ENCODE peak calls at places on chromosomes 11 and 22, in seven cellular contexts. Y is PC-9, X is upper lobe of left lung, V is BE2C, L is thoracic aorta, U is body of pancreas, D is cardiac muscle cell. K is an unnamed sample. For H3K4me1, the result is how much of the 10 kb centered on the place peaks cover.

GRCh38 chr11:95279921-95280861 is 49.2 kb upstream of the SESN3 start:
- DNase-seq in Y (no peak), X (peak), V (peak), L (no peak), U (no peak), D (no peak), K (no peak)

GRCh38 chr22:24938741-24939341 is 7.7 kb downstream of the LHFPL7 start:
- DNase-seq in Y (no peak), X (no peak), V (peak), L (no peak), U (peak), D (peak), K (peak)

GRCh38 chr22:40193429-40194421 is 16.0 kb downstream of the TNRC6B start:
- DNase-seq in Y (no peak), X (no peak), V (no peak), L (no peak), U (no peak), D (peak), K (no peak)

GRCh38 chr11:84408946-84409411 is 1122.8 kb upstream of the CCDC90B start:
- DNase-seq in Y (no peak), X (no peak), V (no peak), L (no peak), U (no peak), D (no peak), K (no peak)

GRCh38 chr11:67270256-67271211 is 4.3 kb downstream of the GRK2 start:
- DNase-seq in Y (no peak), X (peak), V (no peak), L (no peak), U (peak), D (no peak), K (no peak)

GRCh38 chr11:119254239-119254638 is 48.1 kb downstream of the CBL start:
- DNase-seq in Y (no peak), X (no peak), V (no peak), L (no peak), U (no peak), D (no peak), K (no peak)

GRCh38 chr11:16352707-16353106 is 3.6 kb downstream of the SOX6 start:
- DNase-seq in Y (no peak), X (no peak), V (no peak), L (no peak), U (no peak), D (no peak), K (no peak)

GRCh38 chr11:85809881-85810280 is 1.1 kb downstream of the SYTL2 start:
- DNase-seq in Y (no peak), X (no peak), V (peak), L (no peak), U (no peak), D (peak), K (no peak)

GRCh38 chr11:68353118-68353517 is 40.7 kb downstream of the LRP5 start:
- DNase-seq in Y (peak), X (no peak), V (no peak), L (no peak), U (no peak), D (no peak), K (no peak)

GRCh38 chr11:32555885-32556284 is 27.7 kb upstream of the EIF3M start:
- DNase-seq in Y (no peak), X (no peak), V (no peak), L (no peak), U (no peak), D (no peak), K (no peak)

GRCh38 chr11:104582431-104582830 is 315.8 kb downstream of the CASP12 start:
- DNase-seq in Y (no peak), X (no peak), V (no peak), L (no peak), U (no peak), D (no peak), K (no peak)
- H3K4me1 ChIP-seq in Y (under half), X (under half), V (under half), L (under half), U (under half), D (under half), K (under half)

GRCh38 chr11:64918056-64918455 is 1.0 kb upstream of the ATG2A start:
- DNase-seq in Y (no peak), X (no peak), V (no peak), L (no peak), U (no peak), D (peak), K (no peak)
- TF ChIP-seq CTCF in Y (peak), X (no peak), V (peak), L (no peak), U (no peak), D (peak), K (no peak)

GRCh38 chr11:66112041-66112491 is 42.0 kb downstream of the PACS1 start:
- DNase-seq in Y (no peak), X (no peak), V (no peak), L (no peak), U (no peak), D (no peak), K (no peak)

GRCh38 chr11:66113132-66113856 is 43.2 kb downstream of the PACS1 start:
- DNase-seq in Y (peak), X (no peak), V (no peak), L (no peak), U (no peak), D (no peak), K (no peak)

GRCh38 chr11:66115638-66116410 is 45.8 kb downstream of the PACS1 start:
- DNase-seq in Y (no peak), X (no peak), V (no peak), L (no peak), U (no peak), D (no peak), K (no peak)

GRCh38 chr11:66111158-66111557 is 41.1 kb downstream of the PACS1 start:
- DNase-seq in Y (no peak), X (no peak), V (no peak), L (no peak), U (no peak), D (no peak), K (no peak)

DNA sequence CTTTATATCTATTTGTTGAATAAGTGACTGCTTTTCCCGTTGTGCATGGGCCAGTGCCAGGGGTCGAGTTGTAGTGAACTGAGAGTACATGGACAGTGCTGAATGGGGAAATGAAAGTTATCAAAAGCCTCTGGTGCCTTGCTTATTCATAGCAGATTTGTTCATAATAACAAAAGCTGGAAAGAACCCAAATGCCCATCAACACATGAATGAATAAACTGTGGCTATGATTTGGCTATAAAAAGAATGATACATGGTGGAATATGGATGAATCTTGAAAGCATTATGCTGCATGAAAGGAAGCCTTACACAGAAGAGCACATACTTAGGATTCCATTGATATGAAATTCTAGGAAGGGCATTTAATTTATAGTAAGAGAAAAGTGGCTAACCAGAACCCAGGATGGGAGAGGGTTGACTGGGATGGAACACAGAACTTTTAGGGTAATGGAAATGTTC is 42.6 kb downstream of the PACS1 start:
- DNase-seq in Y (no peak), X (no peak), V (no peak), L (no peak), U (no peak), D (no peak), K (peak)
- H3K4me1 ChIP-seq in Y (under half), X (half or more), V (under half), L (under half), U (under half), D (under half), K (under half)

DNA sequence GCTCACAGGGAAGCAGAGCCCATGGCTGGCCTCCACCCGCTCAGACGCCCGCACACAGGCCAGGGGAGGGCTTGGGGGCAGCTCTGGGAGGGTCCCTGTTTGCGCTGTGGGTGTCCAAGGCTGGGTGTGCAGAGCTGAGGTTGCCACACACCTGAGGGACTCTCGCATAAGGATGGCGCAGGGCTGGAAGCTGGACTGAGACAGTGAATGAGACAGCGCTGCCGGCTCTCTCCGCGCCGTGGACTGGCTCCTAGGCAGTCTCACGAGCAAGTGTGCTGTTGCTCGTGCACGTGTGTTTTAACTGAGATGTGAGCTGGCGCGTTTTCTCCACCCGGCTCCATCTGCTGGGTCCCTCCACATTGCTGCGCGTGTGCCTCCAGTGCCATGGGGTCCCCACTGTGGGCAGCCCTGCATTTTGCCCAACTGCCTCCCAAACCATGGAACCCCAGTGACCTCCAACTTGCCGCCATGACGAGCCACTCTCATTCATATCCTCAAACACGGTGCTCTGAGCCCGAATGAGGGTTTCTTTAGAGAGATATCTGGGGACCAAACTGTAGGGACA is 4.2 kb upstream of the BID start:
- DNase-seq in Y (no peak), X (no peak), V (no peak), L (no peak), U (no peak), D (no peak), K (no peak)
- TF ChIP-seq CTCF in Y (no peak), X (no peak), V (no peak), L (no peak), U (no peak), D (no peak), K (no peak)

GRCh38 chr11:123191939-123192338 is 3.1 kb downstream of the CLMP start:
- DNase-seq in Y (no peak), X (no peak), V (no peak), L (no peak), U (no peak), D (no peak), K (no peak)
- H3K4me1 ChIP-seq in Y (half or more), X (under half), V (under half), L (under half), U (under half), D (under half), K (under half)

GRCh38 chr11:59012106-59012941 is 73.0 kb downstream of the GLYATL1 start:
- DNase-seq in Y (no peak), X (no peak), V (no peak), L (no peak), U (no peak), D (peak), K (no peak)

GRCh38 chr11:59008942-59009341 is 69.7 kb downstream of the GLYATL1 start:
- DNase-seq in Y (no peak), X (no peak), V (no peak), L (no peak), U (no peak), D (no peak), K (no peak)

GRCh38 chr11:59011672-59012071 is 72.4 kb downstream of the GLYATL1 start:
- DNase-seq in Y (no peak), X (no peak), V (no peak), L (no peak), U (no peak), D (peak), K (no peak)

GRCh38 chr11:59009661-59010060 is 70.4 kb downstream of the GLYATL1 start:
- DNase-seq in Y (no peak), X (no peak), V (no peak), L (no peak), U (no peak), D (no peak), K (no peak)

GRCh38 chr11:59010693-59011092 is 71.4 kb downstream of the GLYATL1 start:
- DNase-seq in Y (no peak), X (no peak), V (no peak), L (no peak), U (no peak), D (no peak), K (no peak)
- TF ChIP-seq CTCF in Y (no peak), X (no peak), V (no peak), L (no peak), U (no peak), D (no peak), K (no peak)

GRCh38 chr11:64855596-64856304 is 11.3 kb upstream of the CDC42BPG start:
- DNase-seq in Y (no peak), X (no peak), V (no peak), L (no peak), U (no peak), D (no peak), K (no peak)
- H3K4me1 ChIP-seq in Y (half or more), X (half or more), V (under half), L (under half), U (under half), D (under half), K (under half)

GRCh38 chr11:44940835-44941234 is 9.8 kb downstream of the TP53I11 start:
- DNase-seq in Y (no peak), X (no peak), V (no peak), L (no peak), U (no peak), D (no peak), K (no peak)

GRCh38 chr11:44941286-44942021 is 9.2 kb downstream of the TP53I11 start:
- DNase-seq in Y (no peak), X (no peak), V (no peak), L (no peak), U (no peak), D (no peak), K (no peak)

GRCh38 chr11:44940424-44940823 is 10.3 kb downstream of the TP53I11 start:
- DNase-seq in Y (no peak), X (no peak), V (no peak), L (no peak), U (no peak), D (no peak), K (no peak)

GRCh38 chr11:44938066-44938691 is 12.5 kb downstream of the TP53I11 start:
- DNase-seq in Y (no peak), X (no peak), V (peak), L (no peak), U (no peak), D (no peak), K (no peak)

DNA sequence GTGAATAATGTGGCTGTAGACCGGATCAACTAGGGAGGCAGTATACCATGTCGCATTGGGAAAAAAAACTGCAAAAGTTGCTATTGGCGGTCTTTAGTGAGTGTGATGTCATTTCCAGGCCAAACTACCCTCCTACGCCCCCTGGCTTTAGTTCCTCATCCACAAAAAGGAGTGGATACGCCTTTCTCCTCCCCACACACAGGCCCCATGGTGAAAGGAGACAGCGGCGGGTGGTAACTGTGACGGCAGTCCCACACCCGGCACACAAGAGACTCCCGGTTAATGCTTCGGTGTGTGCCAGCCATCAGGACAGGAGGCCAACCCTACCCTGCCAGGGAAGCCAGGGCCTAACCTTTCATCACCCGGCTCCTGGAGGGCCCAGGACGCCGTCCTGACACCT is 11.0 kb downstream of the TP53I11 start:
- DNase-seq in Y (no peak), X (no peak), V (no peak), L (no peak), U (no peak), D (peak), K (no peak)
- TF ChIP-seq CTCF in Y (peak), X (no peak), V (peak), L (no peak), U (no peak), D (peak), K (no peak)

DNA sequence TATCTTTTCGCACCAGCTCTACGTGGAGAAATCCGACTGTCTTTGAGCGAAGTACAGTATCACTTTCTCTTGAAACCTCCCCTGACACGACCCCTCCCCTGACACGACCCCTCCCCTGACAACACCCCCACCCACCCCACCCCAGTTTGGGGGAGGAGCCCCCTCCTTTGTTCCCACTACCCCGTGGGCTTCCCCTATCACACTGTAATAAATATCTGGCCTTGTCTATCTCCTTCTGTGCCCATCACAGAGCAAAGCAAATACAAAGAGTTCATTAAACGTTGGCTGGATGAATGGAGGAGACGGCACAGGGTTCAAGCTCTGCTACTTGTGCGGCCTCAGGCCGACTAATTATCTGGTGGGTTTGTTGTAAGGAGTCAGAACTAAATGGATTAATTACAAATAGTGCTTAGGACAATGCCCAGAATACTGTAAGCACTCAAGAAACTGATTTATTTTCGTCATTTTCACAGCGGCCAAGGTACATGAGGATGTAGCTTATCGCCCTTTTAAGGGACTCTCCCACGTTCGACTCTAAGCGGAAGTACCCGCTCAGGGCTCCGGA is 640 bp upstream of the GGA1 start:
- DNase-seq in Y (peak), X (no peak), V (no peak), L (no peak), U (no peak), D (no peak), K (no peak)
- H3K4me1 ChIP-seq in Y (under half), X (half or more), V (under half), L (under half), U (under half), D (under half), K (under half)

GRCh38 chr11:2975594-2975993 is 16.5 kb downstream of the NAP1L4 start:
- DNase-seq in Y (no peak), X (no peak), V (peak), L (no peak), U (no peak), D (no peak), K (no peak)
- TF ChIP-seq CTCF in Y (peak), X (no peak), V (peak), L (no peak), U (peak), D (peak), K (peak)